ENCODE peak calls at places on chromosomes 1 and 21, in eight cellular contexts. I is sciatic nerve; F is Panc1; H is CD4-positive, CD25-positive, alpha-beta regulatory T cell; K is aorta; L is right cardiac atrium; E is HCT116; J is left ventricle myocardium superior. A is an unnamed sample.

GRCh38 chr1:239814306-239814881 is 277.3 kb upstream of the FMN2 start:
- ATAC-seq in J (no peak), F (peak), K (peak), H (peak), L (no peak), I (no peak), E (no peak), A (peak)

GRCh38 chr1:236810018-236810417 is 14.9 kb downstream of the MTR start:
- ATAC-seq in I (no peak), H (no peak), L (no peak), J (no peak), E (no peak), K (no peak), F (no peak), A (no peak)

GRCh38 chr21:46388896-46389295 is 64.9 kb downstream of the PCNT start:
- ATAC-seq in E (no peak), K (no peak), J (no peak), F (no peak), I (no peak), H (no peak), L (no peak), A (no peak)

GRCh38 chr21:45800339-45801080 is 157.0 kb downstream of the PCBP3 start:
- ATAC-seq in L (no peak), H (no peak), K (no peak), I (no peak), F (no peak), E (no peak), J (no peak), A (no peak)

GRCh38 chr1:24551910-24552571 is 3.8 kb upstream of the NCMAP start:
- ATAC-seq in I (no peak), H (no peak), E (no peak), K (no peak), F (no peak), L (no peak), J (no peak), A (peak)

GRCh38 chr1:93758842-93759515 is 77.3 kb upstream of the BCAR3 start:
- ATAC-seq in F (no peak), K (peak), H (no peak), J (peak), E (no peak), L (peak), I (peak), A (no peak)

GRCh38 chr21:42160111-42160949 is 58.6 kb upstream of the ABCG1 start:
- ATAC-seq in J (no peak), K (no peak), I (no peak), L (no peak), E (no peak), H (no peak), F (no peak), A (no peak)

GRCh38 chr1:240888039-240888786 is 276.3 kb upstream of the GREM2 start:
- ATAC-seq in F (peak), J (no peak), H (no peak), K (no peak), L (no peak), I (no peak), E (peak), A (peak)

GRCh38 chr1:116273042-116273783 is 99.8 kb upstream of the ATP1A1 start:
- ATAC-seq in J (peak), L (peak), F (no peak), K (no peak), H (no peak), I (peak), E (no peak), A (no peak)

A was measured in SK-N-SH treated with all-trans-retinoic acid at 6 μM for 48 hours.